ENCODE peak calls at places on chromosomes 2 and 18, in eight cellular contexts. One of them, this sample, is unnamed.

GRCh38 chr2:43340945-43341356 is 114.5 kb upstream of the ZFP36L2 start:
- DNase-seq in natural killer cell treated with Interleukin-12 subunit alpha and Interleukin-12 subunit beta and Interleukin-15 and Interleukin-18, amount 100 ng/mL, for 72 hours: no peak
- DNase-seq in NCI-H1417: no peak
- DNase-seq in A549: peak; percentile 12
- DNase-seq in CD8-positive, alpha-beta T cell: no peak
- DNase-seq in activated CD4-positive, alpha-beta T cell treated with anti-CD3 and anti-CD28 coated beads, Interleukin-2, amount 10 ng/mL, durations not matched to agents 24 days and 14 days: no peak
- DNase-seq in AG04450: no peak
- DNase-seq in stimulated activated CD4-positive, alpha-beta T cell treated with anti-CD3 and anti-CD28 coated beads, Interleukin-1b, Interleukin-23, amount 100 ng/mL, for 48 hours: no peak
- DNase-seq in this sample: peak; percentile 94

GRCh38 chr2:851680-852079 is 99.0 kb upstream of the SNTG2 start:
- DNase-seq in natural killer cell treated with Interleukin-12 subunit alpha and Interleukin-12 subunit beta and Interleukin-15 and Interleukin-18, amount 100 ng/mL, for 72 hours: no peak
- DNase-seq in NCI-H1417: no peak
- DNase-seq in A549: no peak
- DNase-seq in CD8-positive, alpha-beta T cell: no peak
- DNase-seq in activated CD4-positive, alpha-beta T cell treated with anti-CD3 and anti-CD28 coated beads, Interleukin-2, amount 10 ng/mL, durations not matched to agents 24 days and 14 days: no peak
- DNase-seq in AG04450: no peak
- DNase-seq in stimulated activated CD4-positive, alpha-beta T cell treated with anti-CD3 and anti-CD28 coated beads, Interleukin-1b, Interleukin-23, amount 100 ng/mL, for 48 hours: no peak
- DNase-seq in this sample: no peak

GRCh38 chr2:25331686-25332365 is 9.9 kb downstream of the DNMT3A start:
- DNase-seq in natural killer cell treated with Interleukin-12 subunit alpha and Interleukin-12 subunit beta and Interleukin-15 and Interleukin-18, amount 100 ng/mL, for 72 hours: no peak
- DNase-seq in NCI-H1417: no peak
- DNase-seq in A549: no peak
- DNase-seq in CD8-positive, alpha-beta T cell: no peak
- DNase-seq in activated CD4-positive, alpha-beta T cell treated with anti-CD3 and anti-CD28 coated beads, Interleukin-2, amount 10 ng/mL, durations not matched to agents 24 days and 14 days: no peak
- DNase-seq in AG04450: no peak
- DNase-seq in stimulated activated CD4-positive, alpha-beta T cell treated with anti-CD3 and anti-CD28 coated beads, Interleukin-1b, Interleukin-23, amount 100 ng/mL, for 48 hours: peak; percentile 62
- DNase-seq in this sample: no peak

GRCh38 chr2:75551434-75551833 is 9.3 kb downstream of the EVA1A start:
- DNase-seq in natural killer cell treated with Interleukin-12 subunit alpha and Interleukin-12 subunit beta and Interleukin-15 and Interleukin-18, amount 100 ng/mL, for 72 hours: no peak
- DNase-seq in NCI-H1417: no peak
- DNase-seq in A549: no peak
- DNase-seq in CD8-positive, alpha-beta T cell: no peak
- DNase-seq in activated CD4-positive, alpha-beta T cell treated with anti-CD3 and anti-CD28 coated beads, Interleukin-2, amount 10 ng/mL, durations not matched to agents 24 days and 14 days: no peak
- DNase-seq in AG04450: no peak
- DNase-seq in stimulated activated CD4-positive, alpha-beta T cell treated with anti-CD3 and anti-CD28 coated beads, Interleukin-1b, Interleukin-23, amount 100 ng/mL, for 48 hours: no peak
- DNase-seq in this sample: no peak

GRCh38 chr2:96869824-96870630 is at the start of gene SEMA4C:
- DNase-seq in natural killer cell treated with Interleukin-12 subunit alpha and Interleukin-12 subunit beta and Interleukin-15 and Interleukin-18, amount 100 ng/mL, for 72 hours: no peak
- DNase-seq in NCI-H1417: peak; percentile 37
- DNase-seq in A549: peak; percentile 32
- DNase-seq in CD8-positive, alpha-beta T cell: peak; percentile 65
- DNase-seq in activated CD4-positive, alpha-beta T cell treated with anti-CD3 and anti-CD28 coated beads, Interleukin-2, amount 10 ng/mL, durations not matched to agents 24 days and 14 days: peak; percentile 91
- DNase-seq in AG04450: no peak
- DNase-seq in stimulated activated CD4-positive, alpha-beta T cell treated with anti-CD3 and anti-CD28 coated beads, Interleukin-1b, Interleukin-23, amount 100 ng/mL, for 48 hours: no peak
- DNase-seq in this sample: peak; percentile 26

GRCh38 chr18:70082430-70082829 is 123.1 kb downstream of the RTTN start:
- DNase-seq in natural killer cell treated with Interleukin-12 subunit alpha and Interleukin-12 subunit beta and Interleukin-15 and Interleukin-18, amount 100 ng/mL, for 72 hours: no peak
- DNase-seq in NCI-H1417: no peak
- DNase-seq in A549: no peak
- DNase-seq in CD8-positive, alpha-beta T cell: no peak
- DNase-seq in activated CD4-positive, alpha-beta T cell treated with anti-CD3 and anti-CD28 coated beads, Interleukin-2, amount 10 ng/mL, durations not matched to agents 24 days and 14 days: no peak
- DNase-seq in AG04450: no peak
- DNase-seq in stimulated activated CD4-positive, alpha-beta T cell treated with anti-CD3 and anti-CD28 coated beads, Interleukin-1b, Interleukin-23, amount 100 ng/mL, for 48 hours: no peak
- DNase-seq in this sample: no peak

GRCh38 chr18:25630682-25631081 is 278.7 kb upstream of the ZNF521 start:
- DNase-seq in natural killer cell treated with Interleukin-12 subunit alpha and Interleukin-12 subunit beta and Interleukin-15 and Interleukin-18, amount 100 ng/mL, for 72 hours: no peak
- DNase-seq in NCI-H1417: no peak
- DNase-seq in A549: no peak
- DNase-seq in CD8-positive, alpha-beta T cell: no peak
- DNase-seq in activated CD4-positive, alpha-beta T cell treated with anti-CD3 and anti-CD28 coated beads, Interleukin-2, amount 10 ng/mL, durations not matched to agents 24 days and 14 days: no peak
- DNase-seq in AG04450: no peak
- DNase-seq in stimulated activated CD4-positive, alpha-beta T cell treated with anti-CD3 and anti-CD28 coated beads, Interleukin-1b, Interleukin-23, amount 100 ng/mL, for 48 hours: no peak
- DNase-seq in this sample: no peak

GRCh38 chr2:189020179-189020578 is 46.0 kb downstream of the COL3A1 start:
- DNase-seq in natural killer cell treated with Interleukin-12 subunit alpha and Interleukin-12 subunit beta and Interleukin-15 and Interleukin-18, amount 100 ng/mL, for 72 hours: no peak
- DNase-seq in NCI-H1417: no peak
- DNase-seq in A549: no peak
- DNase-seq in CD8-positive, alpha-beta T cell: no peak
- DNase-seq in activated CD4-positive, alpha-beta T cell treated with anti-CD3 and anti-CD28 coated beads, Interleukin-2, amount 10 ng/mL, durations not matched to agents 24 days and 14 days: no peak
- DNase-seq in AG04450: no peak
- DNase-seq in stimulated activated CD4-positive, alpha-beta T cell treated with anti-CD3 and anti-CD28 coated beads, Interleukin-1b, Interleukin-23, amount 100 ng/mL, for 48 hours: no peak
- DNase-seq in this sample: no peak

GRCh38 chr2:177184606-177185005 is 28.0 kb upstream of the HNRNPA3 start:
- DNase-seq in natural killer cell treated with Interleukin-12 subunit alpha and Interleukin-12 subunit beta and Interleukin-15 and Interleukin-18, amount 100 ng/mL, for 72 hours: no peak
- DNase-seq in NCI-H1417: no peak
- DNase-seq in A549: no peak
- DNase-seq in CD8-positive, alpha-beta T cell: no peak
- DNase-seq in activated CD4-positive, alpha-beta T cell treated with anti-CD3 and anti-CD28 coated beads, Interleukin-2, amount 10 ng/mL, durations not matched to agents 24 days and 14 days: no peak
- DNase-seq in AG04450: no peak
- DNase-seq in stimulated activated CD4-positive, alpha-beta T cell treated with anti-CD3 and anti-CD28 coated beads, Interleukin-1b, Interleukin-23, amount 100 ng/mL, for 48 hours: no peak
- DNase-seq in this sample: no peak

GRCh38 chr18:56168049-56168781 is 470.2 kb downstream of the TXNL1 start:
- DNase-seq in natural killer cell treated with Interleukin-12 subunit alpha and Interleukin-12 subunit beta and Interleukin-15 and Interleukin-18, amount 100 ng/mL, for 72 hours: no peak
- DNase-seq in NCI-H1417: no peak
- DNase-seq in A549: peak; percentile 15
- DNase-seq in CD8-positive, alpha-beta T cell: no peak
- DNase-seq in activated CD4-positive, alpha-beta T cell treated with anti-CD3 and anti-CD28 coated beads, Interleukin-2, amount 10 ng/mL, durations not matched to agents 24 days and 14 days: no peak
- DNase-seq in AG04450: peak; percentile 70
- DNase-seq in stimulated activated CD4-positive, alpha-beta T cell treated with anti-CD3 and anti-CD28 coated beads, Interleukin-1b, Interleukin-23, amount 100 ng/mL, for 48 hours: no peak
- DNase-seq in this sample: peak; percentile 81

GRCh38 chr18:23689031-23689615 is at the start of gene LAMA3:
- DNase-seq in natural killer cell treated with Interleukin-12 subunit alpha and Interleukin-12 subunit beta and Interleukin-15 and Interleukin-18, amount 100 ng/mL, for 72 hours: no peak
- DNase-seq in NCI-H1417: peak; percentile 5
- DNase-seq in A549: peak; percentile 65
- DNase-seq in CD8-positive, alpha-beta T cell: no peak
- DNase-seq in activated CD4-positive, alpha-beta T cell treated with anti-CD3 and anti-CD28 coated beads, Interleukin-2, amount 10 ng/mL, durations not matched to agents 24 days and 14 days: peak; percentile 78
- DNase-seq in AG04450: no peak
- DNase-seq in stimulated activated CD4-positive, alpha-beta T cell treated with anti-CD3 and anti-CD28 coated beads, Interleukin-1b, Interleukin-23, amount 100 ng/mL, for 48 hours: peak; percentile 11
- DNase-seq in this sample: no peak

GRCh38 chr2:216735086-216735485 is 39.7 kb upstream of the IGFBP5 start:
- DNase-seq in natural killer cell treated with Interleukin-12 subunit alpha and Interleukin-12 subunit beta and Interleukin-15 and Interleukin-18, amount 100 ng/mL, for 72 hours: no peak
- DNase-seq in NCI-H1417: no peak
- DNase-seq in A549: no peak
- DNase-seq in CD8-positive, alpha-beta T cell: no peak
- DNase-seq in activated CD4-positive, alpha-beta T cell treated with anti-CD3 and anti-CD28 coated beads, Interleukin-2, amount 10 ng/mL, durations not matched to agents 24 days and 14 days: no peak
- DNase-seq in AG04450: peak; percentile 42
- DNase-seq in stimulated activated CD4-positive, alpha-beta T cell treated with anti-CD3 and anti-CD28 coated beads, Interleukin-1b, Interleukin-23, amount 100 ng/mL, for 48 hours: no peak
- DNase-seq in this sample: no peak

GRCh38 chr18:32549248-32549842 is 78.7 kb upstream of the GAREM1 start:
- DNase-seq in natural killer cell treated with Interleukin-12 subunit alpha and Interleukin-12 subunit beta and Interleukin-15 and Interleukin-18, amount 100 ng/mL, for 72 hours: no peak
- DNase-seq in NCI-H1417: peak; percentile 78
- DNase-seq in A549: peak; percentile 46
- DNase-seq in CD8-positive, alpha-beta T cell: peak; percentile 17
- DNase-seq in activated CD4-positive, alpha-beta T cell treated with anti-CD3 and anti-CD28 coated beads, Interleukin-2, amount 10 ng/mL, durations not matched to agents 24 days and 14 days: peak; percentile 77
- DNase-seq in AG04450: no peak
- DNase-seq in stimulated activated CD4-positive, alpha-beta T cell treated with anti-CD3 and anti-CD28 coated beads, Interleukin-1b, Interleukin-23, amount 100 ng/mL, for 48 hours: peak; percentile 36
- DNase-seq in this sample: peak; percentile 16

GRCh38 chr2:240622631-240623235 is 2.5 kb upstream of the GPR35 start:
- DNase-seq in natural killer cell treated with Interleukin-12 subunit alpha and Interleukin-12 subunit beta and Interleukin-15 and Interleukin-18, amount 100 ng/mL, for 72 hours: peak; percentile 68
- DNase-seq in NCI-H1417: no peak
- DNase-seq in A549: no peak
- DNase-seq in CD8-positive, alpha-beta T cell: peak; percentile 62
- DNase-seq in activated CD4-positive, alpha-beta T cell treated with anti-CD3 and anti-CD28 coated beads, Interleukin-2, amount 10 ng/mL, durations not matched to agents 24 days and 14 days: peak; percentile 77
- DNase-seq in AG04450: no peak
- DNase-seq in stimulated activated CD4-positive, alpha-beta T cell treated with anti-CD3 and anti-CD28 coated beads, Interleukin-1b, Interleukin-23, amount 100 ng/mL, for 48 hours: peak; percentile 52
- DNase-seq in this sample: no peak

GRCh38 chr2:215692387-215693079 is 256.7 kb upstream of the FN1 start:
- DNase-seq in natural killer cell treated with Interleukin-12 subunit alpha and Interleukin-12 subunit beta and Interleukin-15 and Interleukin-18, amount 100 ng/mL, for 72 hours: no peak
- DNase-seq in NCI-H1417: no peak
- DNase-seq in A549: no peak
- DNase-seq in CD8-positive, alpha-beta T cell: no peak
- DNase-seq in activated CD4-positive, alpha-beta T cell treated with anti-CD3 and anti-CD28 coated beads, Interleukin-2, amount 10 ng/mL, durations not matched to agents 24 days and 14 days: no peak
- DNase-seq in AG04450: peak; percentile 71
- DNase-seq in stimulated activated CD4-positive, alpha-beta T cell treated with anti-CD3 and anti-CD28 coated beads, Interleukin-1b, Interleukin-23, amount 100 ng/mL, for 48 hours: no peak
- DNase-seq in this sample: peak; percentile 77

GRCh38 chr2:113876503-113877387 is 13.1 kb upstream of the ACTR3 start:
- DNase-seq in natural killer cell treated with Interleukin-12 subunit alpha and Interleukin-12 subunit beta and Interleukin-15 and Interleukin-18, amount 100 ng/mL, for 72 hours: no peak
- DNase-seq in NCI-H1417: no peak
- DNase-seq in A549: no peak
- DNase-seq in CD8-positive, alpha-beta T cell: peak; percentile 36
- DNase-seq in activated CD4-positive, alpha-beta T cell treated with anti-CD3 and anti-CD28 coated beads, Interleukin-2, amount 10 ng/mL, durations not matched to agents 24 days and 14 days: peak; percentile 93
- DNase-seq in AG04450: no peak
- DNase-seq in stimulated activated CD4-positive, alpha-beta T cell treated with anti-CD3 and anti-CD28 coated beads, Interleukin-1b, Interleukin-23, amount 100 ng/mL, for 48 hours: peak; percentile 91
- DNase-seq in this sample: peak; percentile 72

GRCh38 chr18:12478269-12479057 is 70.7 kb downstream of the PRELID3A start:
- DNase-seq in natural killer cell treated with Interleukin-12 subunit alpha and Interleukin-12 subunit beta and Interleukin-15 and Interleukin-18, amount 100 ng/mL, for 72 hours: no peak
- DNase-seq in NCI-H1417: no peak
- DNase-seq in A549: no peak
- DNase-seq in CD8-positive, alpha-beta T cell: no peak
- DNase-seq in activated CD4-positive, alpha-beta T cell treated with anti-CD3 and anti-CD28 coated beads, Interleukin-2, amount 10 ng/mL, durations not matched to agents 24 days and 14 days: no peak
- DNase-seq in AG04450: no peak
- DNase-seq in stimulated activated CD4-positive, alpha-beta T cell treated with anti-CD3 and anti-CD28 coated beads, Interleukin-1b, Interleukin-23, amount 100 ng/mL, for 48 hours: no peak
- DNase-seq in this sample: no peak

GRCh38 chr2:31240406-31241365 is 6.7 kb downstream of the EHD3 start:
- DNase-seq in natural killer cell treated with Interleukin-12 subunit alpha and Interleukin-12 subunit beta and Interleukin-15 and Interleukin-18, amount 100 ng/mL, for 72 hours: no peak
- DNase-seq in NCI-H1417: no peak
- DNase-seq in A549: no peak
- DNase-seq in CD8-positive, alpha-beta T cell: no peak
- DNase-seq in activated CD4-positive, alpha-beta T cell treated with anti-CD3 and anti-CD28 coated beads, Interleukin-2, amount 10 ng/mL, durations not matched to agents 24 days and 14 days: no peak
- DNase-seq in AG04450: no peak
- DNase-seq in stimulated activated CD4-positive, alpha-beta T cell treated with anti-CD3 and anti-CD28 coated beads, Interleukin-1b, Interleukin-23, amount 100 ng/mL, for 48 hours: no peak
- DNase-seq in this sample: no peak

This sample was measured in SJSA1.